ENCODE peak calls at places on chromosomes 1 and 21, in five cellular contexts. P, E, Z, U and H are unnamed samples.

GRCh38 chr1:214192825-214193643 is 87.9 kb upstream of the SMYD2 start:
- DNase-seq in P (peak; percentile 65), E (no peak), Z (no peak), U (no peak), H (no peak)

GRCh38 chr1:43958351-43959255 is 11.2 kb upstream of the DPH2 start:
- DNase-seq in P (no peak), E (no peak), Z (no peak), U (no peak), H (no peak)

GRCh38 chr1:170545476-170545875 is 13.5 kb downstream of the GORAB start:
- DNase-seq in P (no peak), E (peak; percentile 85), Z (no peak), U (no peak), H (no peak)

GRCh38 chr1:207825719-207826556 is 74.1 kb downstream of the CD46 start:
- DNase-seq in P (no peak), E (peak; percentile 85), Z (peak; percentile 71), U (peak; percentile 82), H (peak; percentile 97)

GRCh38 chr1:2555634-2556276 is 416 bp upstream of the TNFRSF14 start:
- DNase-seq in P (no peak), E (peak; percentile 49), Z (peak; percentile 90), U (peak; percentile 82), H (peak; percentile 97)

GRCh38 chr1:8720347-8720746 is 97.1 kb downstream of the RERE start:
- DNase-seq in P (no peak), E (no peak), Z (no peak), U (no peak), H (no peak)

GRCh38 chr1:212157252-212157651 is 121.7 kb downstream of the DTL start:
- DNase-seq in P (no peak), E (no peak), Z (peak; percentile 44), U (no peak), H (no peak)

GRCh38 chr1:13507075-13507474 is 6.7 kb downstream of the LRRC38 start:
- DNase-seq in P (no peak), E (no peak), Z (no peak), U (no peak), H (no peak)

GRCh38 chr1:155226910-155227260 is 18.4 kb downstream of the MTX1 start:
- DNase-seq in P (peak; percentile 88), E (peak; percentile 35), Z (peak; percentile 60), U (peak; percentile 53), H (peak; percentile 89)

GRCh38 chr1:62367005-62367547 is 47.8 kb upstream of the KANK4 start:
- DNase-seq in P (no peak), E (peak; percentile 24), Z (no peak), U (no peak), H (no peak)

GRCh38 chr21:28196981-28197380 is 795.7 kb downstream of the LTN1 start:
- DNase-seq in P (no peak), E (no peak), Z (no peak), U (no peak), H (no peak)

GRCh38 chr1:154534263-154534844 is 24.1 kb downstream of the UBE2Q1 start:
- DNase-seq in P (peak; percentile 70), E (peak; percentile 20), Z (peak; percentile 37), U (peak; percentile 65), H (no peak)

GRCh38 chr1:13749543-13750307 is 49.7 kb downstream of the PRDM2 start:
- DNase-seq in P (peak; percentile 82), E (peak; percentile 49), Z (peak; percentile 70), U (peak; percentile 67), H (peak; percentile 96)

GRCh38 chr1:67431869-67432578 is 1.8 kb upstream of the SERBP1 start:
- DNase-seq in P (no peak), E (no peak), Z (no peak), U (no peak), H (no peak)

GRCh38 chr1:88650676-88651418 is 33.2 kb upstream of the PKN2 start:
- DNase-seq in P (peak; percentile 7), E (no peak), Z (no peak), U (no peak), H (no peak)

GRCh38 chr1:35350872-35351271 is 82.4 kb downstream of the ZMYM4 start:
- DNase-seq in P (no peak), E (no peak), Z (no peak), U (peak; percentile 59), H (no peak)

GRCh38 chr1:32413507-32414185 is 19.4 kb upstream of the BSDC1 start:
- DNase-seq in P (peak; percentile 79), E (peak; percentile 71), Z (peak; percentile 36), U (peak; percentile 71), H (no peak)

GRCh38 chr1:41957568-41957967 is 38.8 kb upstream of the HIVEP3 start:
- DNase-seq in P (no peak), E (no peak), Z (no peak), U (no peak), H (no peak)

GRCh38 chr1:101000141-101000867 is 25.3 kb downstream of the DPH5 start:
- DNase-seq in P (no peak), E (peak; percentile 66), Z (no peak), U (no peak), H (no peak)

GRCh38 chr1:234214911-234215892 is 158.1 kb upstream of the COA6 start:
- DNase-seq in P (peak; percentile 36), E (no peak), Z (no peak), U (peak; percentile 64), H (no peak)

GRCh38 chr1:6414881-6415280 is 4.8 kb downstream of the HES2 start:
- DNase-seq in P (no peak), E (no peak), Z (no peak), U (no peak), H (no peak)
- H3K4me3 ChIP-seq in P (no peak overlapping the region), E (no peak overlapping the region), Z (no peak overlapping the region), U (no peak overlapping the region), H (no peak overlapping the region)

GRCh38 chr21:17818158-17819113 is 720 bp downstream of the C21orf91 start:
- DNase-seq in P (peak; percentile 76), E (peak; percentile 32), Z (peak; percentile 59), U (peak; percentile 34), H (peak; percentile 93)
- H3K27ac ChIP-seq in P (peak overlapping the region; percentile 100), E (peak overlapping the region; percentile 98), Z (peak overlapping the region; percentile 94), U (peak overlapping the region; percentile 95), H (peak overlapping the region; percentile 96)

GRCh38 chr1:11365744-11366387 is 92.9 kb downstream of the UBIAD1 start:
- DNase-seq in P (no peak), E (no peak), Z (no peak), U (no peak), H (no peak)

GRCh38 chr1:11358991-11359390 is 86.0 kb downstream of the UBIAD1 start:
- DNase-seq in P (no peak), E (no peak), Z (no peak), U (no peak), H (no peak)

GRCh38 chr1:11364170-11364569 is 91.2 kb downstream of the UBIAD1 start:
- DNase-seq in P (no peak), E (no peak), Z (peak; percentile 31), U (peak; percentile 29), H (no peak)
- H3K9me3 ChIP-seq in P (no peaks in the 10 kb centered on the region), E (no peaks in the 10 kb centered on the region), Z (no peaks in the 10 kb centered on the region), U (peaks cover 5% of the 10 kb centered on the region), H (no peaks in the 10 kb centered on the region)

GRCh38 chr21:27021046-27021445 is 54.2 kb upstream of the ADAMTS5 start:
- DNase-seq in P (no peak), E (no peak), Z (no peak), U (no peak), H (no peak)
- H3K4me3 ChIP-seq in P (no peak overlapping the region), E (no peak overlapping the region), Z (no peak overlapping the region), U (no peak overlapping the region), H (no peak overlapping the region)

GRCh38 chr21:40215941-40216340 is 348.7 kb downstream of the PCP4 start:
- DNase-seq in P (no peak), E (no peak), Z (no peak), U (no peak), H (no peak)
- H3K27ac ChIP-seq in P (no peak overlapping the region), E (no peak overlapping the region), Z (no peak overlapping the region), U (no peak overlapping the region), H (no peak overlapping the region)

DNA sequence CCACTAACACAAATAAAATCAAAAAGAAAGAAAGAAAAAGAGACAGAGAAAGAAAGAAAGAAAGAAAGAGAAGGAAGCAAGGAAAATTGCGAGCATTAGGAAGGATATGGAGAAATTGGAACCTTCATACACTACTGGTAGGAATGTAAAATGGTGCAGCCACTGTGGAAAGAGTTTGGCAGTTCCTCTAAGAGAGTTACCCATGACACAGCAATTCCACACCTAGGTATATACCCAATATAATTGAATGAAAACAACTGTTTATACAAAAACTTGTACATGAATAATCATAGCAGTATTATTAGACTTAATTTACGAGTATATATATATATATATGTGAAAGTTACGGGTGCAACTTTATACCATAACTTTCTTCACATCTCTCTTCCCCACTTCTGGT is 4.1 kb upstream of the LYPD8 start:
- DNase-seq in P (no peak), E (no peak), Z (no peak), U (no peak), H (no peak)
- H3K9me3 ChIP-seq in P (peaks cover 6% of the 10 kb centered on the region), E (no peaks in the 10 kb centered on the region), Z (no peaks in the 10 kb centered on the region), U (peaks cover 7% of the 10 kb centered on the region), H (no peaks in the 10 kb centered on the region)

GRCh38 chr1:151159373-151159772 is 2.9 kb downstream of the TNFAIP8L2 start:
- DNase-seq in P (no peak), E (no peak), Z (no peak), U (no peak), H (peak; percentile 22)

GRCh38 chr1:151158751-151159251 is 2.4 kb downstream of the TNFAIP8L2 start:
- DNase-seq in P (no peak), E (no peak), Z (no peak), U (no peak), H (peak; percentile 78)

GRCh38 chr1:151157067-151157531 is 650 bp downstream of the TNFAIP8L2 start:
- DNase-seq in P (no peak), E (no peak), Z (no peak), U (no peak), H (peak; percentile 90)

GRCh38 chr1:151156515-151156819 is at the start of gene TNFAIP8L2:
- DNase-seq in P (peak; percentile 8), E (no peak), Z (peak; percentile 71), U (peak; percentile 54), H (peak; percentile 95)

GRCh38 chr1:151158311-151158710 is 1.9 kb downstream of the TNFAIP8L2 start:
- DNase-seq in P (no peak), E (no peak), Z (no peak), U (no peak), H (peak; percentile 77)
- H3K4me3 ChIP-seq in P (no peak overlapping the region), E (no peak overlapping the region), Z (no peak overlapping the region), U (no peak overlapping the region), H (peak overlapping the region; percentile 65)

GRCh38 chr1:169031566-169032224 is 74.8 kb upstream of the ATP1B1 start:
- DNase-seq in P (no peak), E (no peak), Z (no peak), U (peak; percentile 70), H (no peak)
- H3K27ac ChIP-seq in P (no peak overlapping the region), E (no peak overlapping the region), Z (no peak overlapping the region), U (no peak overlapping the region), H (no peak overlapping the region)